ENCODE peak calls at places on chromosome 6, in four cellular contexts. T is foreskin fibroblast; D is stimulated activated CD4-positive, alpha-beta T cell treated with anti-CD3 and anti-CD28 coated beads, Interleukin-15, amount 100 ng/mL, for 1 hour; Z is C1 segment of cervical spinal cord. N is an unnamed sample.

GRCh38 chr6:6891074-6891754 is 216.5 kb upstream of the RREB1 start:
- DNase-seq in T (no peak), D (no peak), Z (no peak), N (no peak)

GRCh38 chr6:32796848-32797776 is 19.7 kb downstream of the HLA-DOB start:
- DNase-seq in D (peak), T (peak), Z (peak), N (peak)

GRCh38 chr6:98323605-98324004 is 510.8 kb upstream of the POU3F2 start:
- DNase-seq in D (no peak), T (no peak), Z (no peak), N (no peak)

GRCh38 chr6:45483021-45483420 is 105.3 kb upstream of the SUPT3H start:
- DNase-seq in Z (no peak), D (no peak), T (peak), N (no peak)

GRCh38 chr6:53124131-53124800 is 24.4 kb downstream of the GCM1 start:
- DNase-seq in T (no peak), Z (no peak), D (no peak), N (no peak)

GRCh38 chr6:137510923-137511322 is 16.7 kb upstream of the OLIG3 start:
- DNase-seq in Z (no peak), T (no peak), D (no peak), N (no peak)

GRCh38 chr6:63677282-63677681 is 41.7 kb downstream of the PHF3 start:
- DNase-seq in T (peak), D (no peak), Z (no peak), N (no peak)

GRCh38 chr6:97009781-97010492 is 85.4 kb downstream of the KLHL32 start:
- DNase-seq in D (no peak), Z (peak), T (no peak), N (no peak)

GRCh38 chr6:155093430-155093829 is 98.3 kb downstream of the TIAM2 start:
- DNase-seq in T (no peak), Z (no peak), D (no peak), N (no peak)

GRCh38 chr6:140677781-140678528 is 1303.5 kb upstream of the CITED2 start:
- DNase-seq in D (no peak), Z (no peak), T (no peak), N (no peak)

GRCh38 chr6:22467645-22468044 is 101.7 kb upstream of the HDGFL1 start:
- DNase-seq in Z (no peak), D (no peak), T (no peak), N (no peak)